ENCODE peak calls at places on chromosomes 6 and 20, in four cellular contexts. R, V, A and B are unnamed samples.

GRCh38 chr6:148304976-148305375 is 37.7 kb upstream of the SASH1 start:
- DNase-seq in R (no peak), V (no peak), A (peak; percentile 45), B (no peak)

GRCh38 chr6:36642913-36643817 is 35.3 kb upstream of the CDKN1A start:
- DNase-seq in R (peak; percentile 95), V (no peak), A (peak; percentile 56), B (no peak)

GRCh38 chr20:52829111-52829510 is 143.0 kb upstream of the TSHZ2 start:
- DNase-seq in R (no peak), V (no peak), A (no peak), B (no peak)

GRCh38 chr6:10838794-10839333 is 525 bp upstream of the MAK start:
- DNase-seq in R (no peak), V (no peak), A (no peak), B (no peak)

GRCh38 chr6:162178666-162179065 is 548.9 kb downstream of the PRKN start:
- DNase-seq in R (no peak), V (no peak), A (no peak), B (no peak)

GRCh38 chr6:144493035-144493910 is 208.1 kb downstream of the UTRN start:
- DNase-seq in R (no peak), V (no peak), A (no peak), B (no peak)

GRCh38 chr6:7691675-7692452 is 34.0 kb upstream of the BMP6 start:
- DNase-seq in R (peak; percentile 19), V (no peak), A (peak; percentile 67), B (no peak)

GRCh38 chr6:24897186-24897585 is 38.6 kb downstream of the RIPOR2 start:
- DNase-seq in R (no peak), V (no peak), A (no peak), B (no peak)

GRCh38 chr20:17943343-17943742 is 25.3 kb downstream of the SNX5 start:
- DNase-seq in R (no peak), V (no peak), A (no peak), B (no peak)

GRCh38 chr6:149913085-149913484 is 9.8 kb downstream of the RAET1G start:
- DNase-seq in R (no peak), V (no peak), A (no peak), B (no peak)

GRCh38 chr6:52612336-52613096 is 35.7 kb upstream of the TRAM2 start:
- DNase-seq in R (no peak), V (no peak), A (no peak), B (no peak)

GRCh38 chr6:903746-904145 is 210.8 kb upstream of the EXOC2 start:
- DNase-seq in R (no peak), V (no peak), A (peak; percentile 66), B (no peak)

GRCh38 chr6:79353226-79353625 is 118.7 kb upstream of the HMGN3 start:
- DNase-seq in R (no peak), V (no peak), A (peak; percentile 21), B (no peak)

GRCh38 chr6:125415921-125416320 is 114.2 kb upstream of the HDDC2 start:
- DNase-seq in R (no peak), V (no peak), A (no peak), B (no peak)

GRCh38 chr6:17754254-17754653 is 47.5 kb upstream of the NUP153 start:
- DNase-seq in R (no peak), V (no peak), A (no peak), B (no peak)

DNA sequence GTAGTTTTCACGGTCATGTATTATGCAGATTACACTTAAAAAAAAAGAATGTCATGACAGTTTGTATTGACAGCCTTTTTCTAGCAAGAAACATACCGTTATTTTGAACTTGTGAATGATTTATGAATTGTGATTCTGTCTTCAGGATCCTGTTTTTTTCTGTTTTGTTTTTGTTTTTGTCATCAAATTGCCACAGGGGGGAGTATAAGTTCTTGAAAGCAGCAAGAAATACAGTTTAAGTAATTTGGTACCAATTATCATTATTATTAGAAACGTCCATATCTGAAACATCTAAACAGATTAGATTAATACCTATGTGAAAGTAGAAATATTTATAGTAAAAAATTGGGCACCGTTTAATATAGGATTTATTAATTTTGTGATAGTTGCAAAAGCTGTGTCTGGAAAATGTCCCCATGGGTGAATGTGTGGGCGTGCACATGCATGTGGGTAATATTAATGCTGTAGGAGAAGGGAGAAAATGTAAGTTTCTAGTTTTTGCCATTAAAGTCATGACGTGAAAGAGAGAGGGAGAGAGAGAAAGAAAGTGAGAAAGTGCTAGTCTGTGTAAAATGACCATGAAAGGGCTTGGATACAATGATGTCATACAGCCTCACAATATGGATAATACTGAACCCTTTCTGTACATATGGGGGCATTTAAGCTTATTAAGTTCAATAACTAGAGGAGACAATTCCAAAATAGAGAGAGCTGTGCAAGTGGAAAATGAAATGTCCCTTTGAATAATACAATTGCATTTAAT is 9.4 kb upstream of the CCN2 start:
- DNase-seq in R (no peak), V (no peak), A (no peak), B (no peak)
- TF ChIP-seq CTCF in R (no peak), V (no peak), A (peak; percentile 14), B (no peak)

GRCh38 chr20:38171301-38172010 is 6.4 kb upstream of the TGM2 start:
- DNase-seq in R (no peak), V (no peak), A (peak; percentile 44), B (no peak)

GRCh38 chr20:38170219-38170902 is 5.3 kb upstream of the TGM2 start:
- DNase-seq in R (no peak), V (no peak), A (no peak), B (no peak)

GRCh38 chr20:38173237-38174156 is 8.4 kb upstream of the TGM2 start:
- DNase-seq in R (no peak), V (no peak), A (peak; percentile 94), B (peak; percentile 18)

GRCh38 chr20:38170914-38171300 is 5.8 kb upstream of the TGM2 start:
- DNase-seq in R (no peak), V (no peak), A (peak; percentile 61), B (no peak)

GRCh38 chr20:38172344-38172743 is 7.3 kb upstream of the TGM2 start:
- DNase-seq in R (no peak), V (no peak), A (peak; percentile 60), B (no peak)
- TF ChIP-seq CTCF in R (no peak), V (no peak), A (peak; percentile 73), B (no peak)

DNA sequence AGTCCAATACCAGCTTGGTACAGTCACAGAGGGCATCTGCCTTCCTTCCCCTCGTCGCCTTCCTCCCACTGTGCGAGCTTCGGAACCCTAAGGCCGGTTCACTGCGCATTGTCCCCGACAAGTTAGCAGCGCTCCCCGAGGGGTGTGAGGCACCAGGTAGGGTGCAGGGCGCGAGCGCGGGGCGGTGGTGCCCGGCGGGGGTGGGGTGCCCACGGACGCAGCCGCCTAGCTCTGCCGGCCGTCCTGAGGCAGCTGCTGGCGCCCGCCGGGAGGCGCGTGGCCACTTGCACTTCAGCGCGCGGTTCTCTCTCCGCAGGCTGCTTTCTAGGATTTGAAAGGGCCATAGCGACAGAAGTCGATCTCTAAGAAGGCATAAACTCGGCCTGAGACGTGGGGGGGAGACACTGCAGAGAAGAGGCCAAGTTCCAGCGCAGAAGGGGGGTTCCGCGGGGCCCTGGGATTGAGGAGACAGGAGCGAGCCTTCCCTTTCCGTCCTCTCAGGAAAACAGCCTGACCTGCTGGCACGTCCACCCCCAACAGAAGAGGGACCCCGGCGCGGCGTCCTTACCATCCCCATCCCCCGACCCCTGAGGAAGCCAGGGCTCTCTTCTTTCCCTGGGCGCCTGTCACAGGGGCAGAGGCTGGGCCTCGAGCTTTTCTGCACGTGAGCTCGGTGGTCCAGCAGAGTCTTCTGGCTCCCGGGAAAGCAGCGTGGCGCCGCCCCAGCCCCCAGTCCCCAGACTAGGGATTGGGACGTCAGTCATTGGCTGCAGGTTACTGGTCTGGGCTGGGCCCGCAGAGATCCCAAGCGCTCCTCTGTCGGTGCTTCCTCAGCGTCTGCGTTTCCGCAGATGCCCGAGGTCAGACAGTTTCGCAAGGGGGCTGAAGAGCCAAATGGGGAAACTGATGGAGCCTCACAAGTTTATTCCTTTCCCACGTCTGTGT is 15.6 kb upstream of the PRDM13 start:
- DNase-seq in R (no peak), V (peak; percentile 69), A (no peak), B (no peak)
- TF ChIP-seq CTCF in R (no peak), V (no peak), A (peak; percentile 2), B (no peak)

DNA sequence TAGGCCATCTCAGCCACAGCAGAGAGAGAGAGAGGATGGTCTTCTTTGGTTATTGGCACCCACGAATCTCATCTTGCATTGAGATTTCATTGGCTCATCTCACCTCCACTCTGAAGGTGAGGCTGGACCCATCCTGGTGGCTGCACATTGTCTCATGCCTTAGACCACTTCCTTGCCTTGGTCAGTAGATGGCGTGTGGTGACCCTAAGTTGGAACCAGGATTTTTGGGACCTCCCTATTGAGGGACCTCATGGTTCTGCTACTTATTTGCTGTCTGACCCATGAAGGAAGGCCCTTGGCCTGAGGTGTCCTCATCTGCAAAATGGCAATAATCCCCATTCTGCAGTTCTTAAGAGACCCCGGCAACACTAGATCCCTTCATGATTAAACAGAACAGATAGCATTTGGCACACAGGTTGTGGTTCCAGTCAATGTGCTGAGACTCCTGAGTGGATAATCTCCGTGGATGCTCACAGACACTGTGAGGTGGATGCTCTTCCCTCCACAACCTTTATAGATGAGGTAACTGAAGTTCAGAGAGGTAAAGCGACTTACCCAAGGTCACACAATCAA is 21.5 kb upstream of the AAR2 start:
- DNase-seq in R (no peak), V (peak; percentile 47), A (no peak), B (no peak)
- TF ChIP-seq CTCF in R (no peak), V (no peak), A (peak; percentile 83), B (peak; percentile 56)

GRCh38 chr20:63519765-63520593 is 586 bp upstream of the PPDPF start:
- DNase-seq in R (peak; percentile 70), V (peak; percentile 94), A (no peak), B (peak; percentile 70)
- TF ChIP-seq CTCF in R (peak; percentile 15), V (peak; percentile 14), A (peak; percentile 42), B (peak; percentile 49)

GRCh38 chr20:34753706-34754461 is 49.7 kb downstream of the TP53INP2 start:
- DNase-seq in R (no peak), V (no peak), A (no peak), B (no peak)
- TF ChIP-seq CTCF in R (no peak), V (no peak), A (no peak), B (no peak)